ENCODE peak calls at places on chromosome 18, in four cellular contexts. N is kidney tubule cell; V is stimulated activated CD4-positive, alpha-beta T cell treated with anti-CD3 and anti-CD28 coated beads, Interleukin-1b, Interleukin-23, amount 100 ng/mL, for 48 hours; H is activated T-cell treated with anti-CD3 and anti-CD28 coated beads for 1 hour. I is an unnamed sample.

GRCh38 chr18:74661690-74662089 is 64.0 kb downstream of the ZNF407 start:
- DNase-seq in N (no peak), H (no peak), V (no peak), I (no peak)

GRCh38 chr18:58785171-58785805 is 79.4 kb upstream of the ZNF532 start:
- DNase-seq in V (no peak), N (peak), H (no peak), I (no peak)

GRCh38 chr18:61825386-61825785 is 67.4 kb downstream of the RNF152 start:
- DNase-seq in N (no peak), V (no peak), H (no peak), I (no peak)

GRCh38 chr18:70491734-70492348 is 203.0 kb downstream of the SOCS6 start:
- DNase-seq in N (peak), V (peak), H (peak), I (peak)

GRCh38 chr18:31487251-31488015 is 10.5 kb upstream of the DSG2 start:
- DNase-seq in H (no peak), N (peak), V (no peak), I (no peak)

GRCh38 chr18:26301681-26302080 is 75.4 kb downstream of the TAF4B start:
- DNase-seq in N (peak), V (no peak), H (no peak), I (no peak)

GRCh38 chr18:35409921-35410320 is 32.8 kb upstream of the ZNF396 start:
- DNase-seq in V (no peak), H (no peak), N (no peak), I (no peak)

GRCh38 chr18:3784949-3785348 is 335.0 kb downstream of the TGIF1 start:
- DNase-seq in V (no peak), H (no peak), N (no peak), I (no peak)

GRCh38 chr18:79923896-79924585 is 27.4 kb downstream of the SLC66A2 start:
- DNase-seq in N (no peak), V (no peak), H (no peak), I (no peak)

GRCh38 chr18:47260138-47260923 is 8.9 kb upstream of the SKOR2 start:
- DNase-seq in H (no peak), V (no peak), N (peak), I (no peak)

GRCh38 chr18:13653746-13654455 is 72.5 kb downstream of the FAM210A start:
- DNase-seq in N (peak), H (no peak), V (no peak), I (no peak)

GRCh38 chr18:35136248-35136647 is 95.0 kb downstream of the MAPRE2 start:
- DNase-seq in N (no peak), H (no peak), V (no peak), I (no peak)

GRCh38 chr18:3251963-3252277 is 4.3 kb downstream of the MYL12A start:
- DNase-seq in V (no peak), N (no peak), H (no peak), I (no peak)

GRCh38 chr18:41162191-41162590 is 792.8 kb upstream of the PIK3C3 start:
- DNase-seq in N (no peak), V (no peak), H (no peak), I (no peak)

I was measured in C1 segment of cervical spinal cord.